ENCODE peak calls at places on chromosome 18, in eight cellular contexts. P, U, K, Y, J, S, C and A are unnamed samples.

GRCh38 chr18:49007663-49008062 is 56.9 kb upstream of the SMAD7 start:
- DNase-seq in P (no peak), U (no peak), K (no peak), Y (no peak), J (no peak), S (no peak), C (no peak), A (no peak)

GRCh38 chr18:48049757-48050156 is 119.3 kb upstream of the SMAD2 start:
- DNase-seq in P (no peak), U (no peak), K (no peak), Y (no peak), J (no peak), S (no peak), C (peak), A (no peak)

GRCh38 chr18:68215931-68216330 is 499.0 kb downstream of the TMX3 start:
- DNase-seq in P (peak), U (no peak), K (no peak), Y (no peak), J (no peak), S (no peak), C (no peak), A (no peak)

GRCh38 chr18:13003466-13003896 is 12.3 kb downstream of the CEP192 start:
- DNase-seq in P (peak), U (no peak), K (peak), Y (peak), J (no peak), S (peak), C (peak), A (peak)

GRCh38 chr18:70450658-70451253 is 161.9 kb downstream of the SOCS6 start:
- DNase-seq in P (peak), U (no peak), K (no peak), Y (peak), J (no peak), S (no peak), C (no peak), A (no peak)

GRCh38 chr18:58105206-58105907 is 61.3 kb downstream of the NEDD4L start:
- DNase-seq in P (no peak), U (no peak), K (no peak), Y (no peak), J (no peak), S (no peak), C (no peak), A (no peak)

GRCh38 chr18:73947180-73947989 is 200.2 kb downstream of the FBXO15 start:
- DNase-seq in P (peak), U (no peak), K (no peak), Y (no peak), J (no peak), S (no peak), C (no peak), A (no peak)

GRCh38 chr18:36811430-36811829 is 17.4 kb downstream of the TPGS2 start:
- DNase-seq in P (no peak), U (no peak), K (no peak), Y (no peak), J (no peak), S (no peak), C (no peak), A (no peak)

GRCh38 chr18:80200171-80200931 is 47.0 kb downstream of the PARD6G start:
- DNase-seq in P (no peak), U (peak), K (no peak), Y (peak), J (no peak), S (peak), C (no peak), A (no peak)

GRCh38 chr18:37958499-37958898 is 392.9 kb upstream of the CELF4 start:
- DNase-seq in P (no peak), U (no peak), K (no peak), Y (no peak), J (no peak), S (no peak), C (no peak), A (no peak)

GRCh38 chr18:75003764-75004690 is 204.9 kb downstream of the PTGR3 start:
- DNase-seq in P (no peak), U (no peak), K (no peak), Y (no peak), J (no peak), S (no peak), C (no peak), A (no peak)

GRCh38 chr18:3118195-3119010 is 101.4 kb downstream of the MYOM1 start:
- DNase-seq in P (no peak), U (no peak), K (no peak), Y (no peak), J (no peak), S (no peak), C (no peak), A (no peak)

GRCh38 chr18:3122851-3123250 is 96.9 kb downstream of the MYOM1 start:
- DNase-seq in P (no peak), U (no peak), K (no peak), Y (no peak), J (no peak), S (no peak), C (no peak), A (no peak)

GRCh38 chr18:3120356-3120755 is 99.4 kb downstream of the MYOM1 start:
- DNase-seq in P (no peak), U (no peak), K (no peak), Y (no peak), J (no peak), S (no peak), C (no peak), A (no peak)

GRCh38 chr18:3119401-3120323 is 100.1 kb downstream of the MYOM1 start:
- DNase-seq in P (peak), U (no peak), K (no peak), Y (peak), J (no peak), S (no peak), C (peak), A (no peak)

GRCh38 chr18:3121256-3121655 is 98.5 kb downstream of the MYOM1 start:
- DNase-seq in P (peak), U (no peak), K (no peak), Y (no peak), J (no peak), S (no peak), C (no peak), A (no peak)
- TF ChIP-seq CTCF in P (no peak), U (no peak), K (no peak), Y (no peak), J (no peak), S (no peak), C (no peak), A (no peak)

DNA sequence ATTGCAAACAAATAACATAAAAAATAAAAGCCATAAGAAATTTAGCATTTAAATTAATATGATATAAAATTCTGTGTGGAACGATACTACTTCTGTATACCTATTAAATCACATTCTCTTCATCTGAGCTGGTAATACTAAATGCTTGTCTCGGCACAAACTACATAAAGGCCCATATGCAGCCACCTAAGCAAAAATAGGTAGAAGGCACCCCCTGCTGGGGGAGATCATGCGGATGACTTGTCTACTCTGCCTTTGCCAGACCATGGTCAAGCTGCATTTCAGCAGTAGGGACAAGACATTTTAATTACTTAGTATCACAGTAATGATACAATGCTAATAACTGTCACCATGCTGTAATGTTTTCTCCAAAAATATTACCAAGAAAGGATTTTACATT is 108.0 kb downstream of the CDH19 start:
- DNase-seq in P (no peak), U (no peak), K (peak), Y (peak), J (no peak), S (no peak), C (peak), A (peak)
- TF ChIP-seq CTCF in P (no peak), U (no peak), K (peak), Y (peak), J (no peak), S (peak), C (peak), A (peak)

GRCh38 chr18:5066380-5066977 is 130.6 kb downstream of the AKAIN1 start:
- DNase-seq in P (no peak), U (no peak), K (peak), Y (peak), J (no peak), S (no peak), C (peak), A (peak)
- TF ChIP-seq CTCF in P (no peak), U (no peak), K (peak), Y (no peak), J (no peak), S (peak), C (peak), A (peak)

GRCh38 chr18:9386872-9387271 is 52.3 kb downstream of the TWSG1 start:
- DNase-seq in P (no peak), U (no peak), K (no peak), Y (no peak), J (no peak), S (no peak), C (no peak), A (no peak)

GRCh38 chr18:9387891-9388290 is 53.3 kb downstream of the TWSG1 start:
- DNase-seq in P (no peak), U (no peak), K (no peak), Y (no peak), J (no peak), S (no peak), C (no peak), A (no peak)

GRCh38 chr18:9389706-9390105 is 55.1 kb downstream of the TWSG1 start:
- DNase-seq in P (no peak), U (no peak), K (no peak), Y (no peak), J (no peak), S (no peak), C (no peak), A (no peak)

DNA sequence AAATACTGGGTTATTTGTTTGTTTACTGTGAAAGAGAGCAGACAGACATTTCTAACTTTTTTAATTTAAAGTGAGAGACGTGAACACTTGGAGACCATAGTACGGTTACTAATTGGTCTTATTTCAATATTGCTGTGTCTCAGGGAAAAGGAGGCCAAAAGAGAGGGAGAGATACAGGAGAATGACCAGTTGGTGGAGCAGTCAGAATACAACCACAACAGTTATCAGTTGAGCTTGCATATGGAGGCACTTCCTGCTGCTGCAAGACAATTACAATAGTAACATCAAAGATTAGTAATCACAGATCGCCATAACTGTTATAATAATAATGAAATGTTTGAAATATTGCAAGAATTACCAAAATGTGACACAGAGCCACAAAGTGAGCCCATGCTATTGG is 58.2 kb downstream of the TWSG1 start:
- DNase-seq in P (no peak), U (no peak), K (no peak), Y (no peak), J (no peak), S (no peak), C (no peak), A (no peak)
- TF ChIP-seq CTCF in P (no peak), U (no peak), K (no peak), Y (no peak), J (no peak), S (no peak), C (no peak), A (no peak)